ENCODE peak calls at places on chromosomes 12 and 14, in seven cellular contexts. One of them, this sample, is unnamed.

GRCh38 chr12:65278576-65279386 is at the start of gene MSRB3:
- DNase-seq in activated T-cell treated with anti-CD3 and anti-CD28 coated beads, Interleukin-2, amount 50 U/mL, for 48 hours: peak
- DNase-seq in uterus: peak
- DNase-seq in AML-193: no peak
- DNase-seq in Ammon's horn: peak
- DNase-seq in CD8-positive, alpha-beta T cell: no peak
- DNase-seq in cardiac septum: peak
- DNase-seq in this sample: peak

GRCh38 chr12:108282676-108283075 is 56.4 kb downstream of the CMKLR1 start:
- DNase-seq in uterus: no peak
- DNase-seq in cardiac septum: no peak
- DNase-seq in activated T-cell treated with anti-CD3 and anti-CD28 coated beads, Interleukin-2, amount 50 U/mL, for 48 hours: no peak
- DNase-seq in Ammon's horn: no peak
- DNase-seq in AML-193: no peak
- DNase-seq in CD8-positive, alpha-beta T cell: no peak
- DNase-seq in this sample: no peak

GRCh38 chr12:81819991-81820633 is 61.0 kb upstream of the PPFIA2 start:
- DNase-seq in CD8-positive, alpha-beta T cell: no peak
- DNase-seq in cardiac septum: no peak
- DNase-seq in uterus: no peak
- DNase-seq in activated T-cell treated with anti-CD3 and anti-CD28 coated beads, Interleukin-2, amount 50 U/mL, for 48 hours: no peak
- DNase-seq in AML-193: no peak
- DNase-seq in Ammon's horn: no peak
- DNase-seq in this sample: no peak

GRCh38 chr14:99129211-99129696 is 142.7 kb downstream of the BCL11B start:
- DNase-seq in AML-193: no peak
- DNase-seq in activated T-cell treated with anti-CD3 and anti-CD28 coated beads, Interleukin-2, amount 50 U/mL, for 48 hours: peak
- DNase-seq in CD8-positive, alpha-beta T cell: no peak
- DNase-seq in Ammon's horn: no peak
- DNase-seq in cardiac septum: no peak
- DNase-seq in uterus: no peak
- DNase-seq in this sample: no peak

GRCh38 chr12:6376079-6376941 is 947 bp upstream of the SCNN1A start:
- DNase-seq in activated T-cell treated with anti-CD3 and anti-CD28 coated beads, Interleukin-2, amount 50 U/mL, for 48 hours: no peak
- DNase-seq in cardiac septum: peak
- DNase-seq in Ammon's horn: no peak
- DNase-seq in AML-193: no peak
- DNase-seq in uterus: peak
- DNase-seq in CD8-positive, alpha-beta T cell: no peak
- DNase-seq in this sample: peak

GRCh38 chr12:105083551-105084105 is 630 bp downstream of the ALDH1L2 start:
- DNase-seq in Ammon's horn: peak
- DNase-seq in cardiac septum: no peak
- DNase-seq in uterus: peak
- DNase-seq in activated T-cell treated with anti-CD3 and anti-CD28 coated beads, Interleukin-2, amount 50 U/mL, for 48 hours: peak
- DNase-seq in AML-193: no peak
- DNase-seq in CD8-positive, alpha-beta T cell: no peak
- DNase-seq in this sample: peak

GRCh38 chr14:70013269-70013873 is 134.2 kb downstream of the SMOC1 start:
- DNase-seq in AML-193: peak
- DNase-seq in Ammon's horn: no peak
- DNase-seq in CD8-positive, alpha-beta T cell: no peak
- DNase-seq in activated T-cell treated with anti-CD3 and anti-CD28 coated beads, Interleukin-2, amount 50 U/mL, for 48 hours: peak
- DNase-seq in cardiac septum: peak
- DNase-seq in uterus: no peak
- DNase-seq in this sample: peak

GRCh38 chr14:101857226-101857625 is 95.7 kb downstream of the PPP2R5C start:
- DNase-seq in Ammon's horn: no peak
- DNase-seq in activated T-cell treated with anti-CD3 and anti-CD28 coated beads, Interleukin-2, amount 50 U/mL, for 48 hours: no peak
- DNase-seq in uterus: no peak
- DNase-seq in cardiac septum: no peak
- DNase-seq in AML-193: no peak
- DNase-seq in CD8-positive, alpha-beta T cell: no peak
- DNase-seq in this sample: no peak

GRCh38 chr12:5246196-5246595 is 185.7 kb upstream of the NTF3 start:
- DNase-seq in uterus: no peak
- DNase-seq in cardiac septum: no peak
- DNase-seq in activated T-cell treated with anti-CD3 and anti-CD28 coated beads, Interleukin-2, amount 50 U/mL, for 48 hours: no peak
- DNase-seq in Ammon's horn: no peak
- DNase-seq in CD8-positive, alpha-beta T cell: no peak
- DNase-seq in AML-193: no peak
- DNase-seq in this sample: no peak

GRCh38 chr12:20527396-20528154 is 159.2 kb downstream of the PDE3A start:
- DNase-seq in AML-193: no peak
- DNase-seq in uterus: no peak
- DNase-seq in activated T-cell treated with anti-CD3 and anti-CD28 coated beads, Interleukin-2, amount 50 U/mL, for 48 hours: no peak
- DNase-seq in cardiac septum: no peak
- DNase-seq in Ammon's horn: peak
- DNase-seq in CD8-positive, alpha-beta T cell: no peak
- DNase-seq in this sample: no peak

GRCh38 chr12:15563683-15564082 is 225.5 kb downstream of the EPS8 start:
- DNase-seq in AML-193: peak
- DNase-seq in Ammon's horn: peak
- DNase-seq in CD8-positive, alpha-beta T cell: no peak
- DNase-seq in activated T-cell treated with anti-CD3 and anti-CD28 coated beads, Interleukin-2, amount 50 U/mL, for 48 hours: no peak
- DNase-seq in cardiac septum: no peak
- DNase-seq in uterus: peak
- DNase-seq in this sample: no peak

GRCh38 chr14:32710351-32711102 is 228.2 kb upstream of the NPAS3 start:
- DNase-seq in activated T-cell treated with anti-CD3 and anti-CD28 coated beads, Interleukin-2, amount 50 U/mL, for 48 hours: no peak
- DNase-seq in uterus: no peak
- DNase-seq in AML-193: no peak
- DNase-seq in Ammon's horn: peak
- DNase-seq in cardiac septum: no peak
- DNase-seq in CD8-positive, alpha-beta T cell: no peak
- DNase-seq in this sample: no peak

GRCh38 chr14:69701857-69702256 is 65.1 kb upstream of the SRSF5 start:
- DNase-seq in AML-193: no peak
- DNase-seq in activated T-cell treated with anti-CD3 and anti-CD28 coated beads, Interleukin-2, amount 50 U/mL, for 48 hours: no peak
- DNase-seq in uterus: no peak
- DNase-seq in Ammon's horn: no peak
- DNase-seq in cardiac septum: no peak
- DNase-seq in CD8-positive, alpha-beta T cell: no peak
- DNase-seq in this sample: no peak

GRCh38 chr12:70185301-70185700 is 57.9 kb upstream of the CNOT2 start:
- DNase-seq in AML-193: no peak
- DNase-seq in uterus: no peak
- DNase-seq in activated T-cell treated with anti-CD3 and anti-CD28 coated beads, Interleukin-2, amount 50 U/mL, for 48 hours: no peak
- DNase-seq in cardiac septum: no peak
- DNase-seq in Ammon's horn: no peak
- DNase-seq in CD8-positive, alpha-beta T cell: no peak
- DNase-seq in this sample: no peak

GRCh38 chr12:115953450-115953849 is 324.0 kb downstream of the MED13L start:
- DNase-seq in CD8-positive, alpha-beta T cell: no peak
- DNase-seq in AML-193: no peak
- DNase-seq in uterus: no peak
- DNase-seq in cardiac septum: no peak
- DNase-seq in Ammon's horn: no peak
- DNase-seq in activated T-cell treated with anti-CD3 and anti-CD28 coated beads, Interleukin-2, amount 50 U/mL, for 48 hours: no peak
- DNase-seq in this sample: no peak

GRCh38 chr14:69755299-69755698 is 11.6 kb upstream of the SRSF5 start:
- DNase-seq in Ammon's horn: no peak
- DNase-seq in AML-193: no peak
- DNase-seq in activated T-cell treated with anti-CD3 and anti-CD28 coated beads, Interleukin-2, amount 50 U/mL, for 48 hours: no peak
- DNase-seq in CD8-positive, alpha-beta T cell: no peak
- DNase-seq in uterus: no peak
- DNase-seq in cardiac septum: no peak
- DNase-seq in this sample: no peak

GRCh38 chr14:68759017-68759569 is 33.8 kb downstream of the ZFP36L1 start:
- DNase-seq in activated T-cell treated with anti-CD3 and anti-CD28 coated beads, Interleukin-2, amount 50 U/mL, for 48 hours: no peak
- DNase-seq in uterus: no peak
- DNase-seq in CD8-positive, alpha-beta T cell: no peak
- DNase-seq in AML-193: no peak
- DNase-seq in Ammon's horn: no peak
- DNase-seq in cardiac septum: no peak
- DNase-seq in this sample: no peak

GRCh38 chr12:64912501-64912900 is 88.1 kb downstream of the TBC1D30 start:
- DNase-seq in CD8-positive, alpha-beta T cell: no peak
- DNase-seq in uterus: peak
- DNase-seq in AML-193: no peak
- DNase-seq in cardiac septum: no peak
- DNase-seq in activated T-cell treated with anti-CD3 and anti-CD28 coated beads, Interleukin-2, amount 50 U/mL, for 48 hours: no peak
- DNase-seq in Ammon's horn: no peak
- DNase-seq in this sample: no peak

GRCh38 chr14:64696355-64696844 is 7.8 kb upstream of the PLEKHG3 start:
- DNase-seq in uterus: peak
- DNase-seq in Ammon's horn: no peak
- DNase-seq in CD8-positive, alpha-beta T cell: no peak
- DNase-seq in activated T-cell treated with anti-CD3 and anti-CD28 coated beads, Interleukin-2, amount 50 U/mL, for 48 hours: no peak
- DNase-seq in AML-193: no peak
- DNase-seq in cardiac septum: no peak
- DNase-seq in this sample: no peak

This sample was measured in mucosa of descending colon.